ENCODE peak calls at places on chromosomes 6 and 20, in six cellular contexts. C is kidney epithelial cell, O is lung, W is epithelial cell of proximal tubule, G is spleen, E is PC-9. F is an unnamed sample.

GRCh38 chr20:46204594-46205205 is 86.6 kb downstream of the CD40 start:
- DNase-seq in C (no peak), O (no peak), W (no peak), G (no peak), E (no peak), F (no peak)

GRCh38 chr20:39309458-39309857 is 347.3 kb downstream of the DHX35 start:
- DNase-seq in C (no peak), O (no peak), W (no peak), G (no peak), E (no peak), F (no peak)

GRCh38 chr6:34462561-34462971 is 3.3 kb upstream of the PACSIN1 start:
- DNase-seq in C (no peak), O (no peak), W (no peak), G (peak; percentile 48), E (peak; percentile 73), F (peak; percentile 34)

GRCh38 chr6:158041370-158041769 is 59.7 kb downstream of the SYNJ2 start:
- DNase-seq in C (no peak), O (no peak), W (no peak), G (no peak), E (no peak), F (no peak)

GRCh38 chr6:49423817-49424216 is 39.2 kb downstream of the MMUT start:
- DNase-seq in C (no peak), O (no peak), W (no peak), G (no peak), E (no peak), F (peak; percentile 7)

GRCh38 chr6:111890981-111891380 is 17.7 kb upstream of the FYN start:
- DNase-seq in C (no peak), O (no peak), W (no peak), G (no peak), E (no peak), F (peak; percentile 39)

GRCh38 chr6:100633096-100633766 is 168.5 kb upstream of the SIM1 start:
- DNase-seq in C (peak; percentile 85), O (no peak), W (peak; percentile 85), G (no peak), E (peak; percentile 29), F (peak; percentile 71)

GRCh38 chr20:8389381-8390368 is 257.6 kb downstream of the PLCB1 start:
- DNase-seq in C (no peak), O (no peak), W (no peak), G (no peak), E (no peak), F (peak; percentile 69)

GRCh38 chr6:116239256-116239655 is 14.6 kb downstream of the TSPYL4 start:
- DNase-seq in C (no peak), O (no peak), W (no peak), G (no peak), E (no peak), F (no peak)

GRCh38 chr6:10347561-10348327 is 67.1 kb downstream of the TFAP2A start:
- DNase-seq in C (peak; percentile 53), O (no peak), W (no peak), G (no peak), E (peak; percentile 66), F (peak; percentile 70)

GRCh38 chr6:162942860-162943259 is 215.1 kb downstream of the PACRG start:
- DNase-seq in C (no peak), O (no peak), W (no peak), G (no peak), E (no peak), F (peak; percentile 90)

GRCh38 chr6:67759001-67759400 is 876.1 kb upstream of the ADGRB3 start:
- DNase-seq in C (no peak), O (no peak), W (no peak), G (no peak), E (no peak), F (peak; percentile 47)
- TF ChIP-seq CTCF in C (no peak), O (no peak), W (no peak), G (no peak), E (no peak), F (no peak)

DNA sequence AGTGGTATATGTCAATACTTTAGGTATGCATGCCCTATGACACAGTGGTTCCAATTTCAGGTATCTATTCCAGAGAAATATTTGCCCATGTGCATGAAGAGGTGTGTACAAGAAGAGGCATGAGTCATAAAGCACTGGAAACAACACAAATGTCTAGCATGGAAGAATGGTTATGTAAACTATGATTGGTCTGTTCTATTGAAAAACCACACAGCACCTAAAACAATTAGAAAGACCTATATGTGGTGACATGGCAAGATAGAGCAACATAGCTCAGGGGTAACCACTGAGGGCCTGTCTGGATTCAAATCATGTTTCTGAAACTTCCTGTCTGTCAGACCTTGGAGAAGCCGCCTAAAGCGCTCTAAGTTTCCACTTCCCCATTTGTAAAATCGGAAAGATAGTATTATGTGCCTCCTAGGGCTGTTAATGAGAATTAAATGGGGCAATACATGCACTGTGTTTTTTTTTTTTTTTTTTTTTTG is 76.0 kb upstream of the SHLD1 start:
- DNase-seq in C (peak; percentile 38), O (no peak), W (no peak), G (no peak), E (peak; percentile 10), F (no peak)
- H3K4me3 ChIP-seq in C (no peak overlapping the region), O (no peak overlapping the region), W (no peak overlapping the region), G (no peak overlapping the region), E (no peak overlapping the region), F (no peak overlapping the region)

GRCh38 chr20:57047281-57048026 is 219.0 kb downstream of the BMP7 start:
- DNase-seq in C (no peak), O (no peak), W (no peak), G (no peak), E (peak; percentile 40), F (no peak)
- TF ChIP-seq CTCF in C (peak; percentile 24), O (no peak), W (peak; percentile 12), G (no peak), E (peak; percentile 67), F (peak; percentile 30)

GRCh38 chr6:99111590-99111989 is 163.8 kb upstream of the FBXL4 start:
- DNase-seq in C (no peak), O (no peak), W (no peak), G (no peak), E (no peak), F (no peak)
- H3K4me3 ChIP-seq in C (no peak overlapping the region), O (no peak overlapping the region), W (no peak overlapping the region), G (no peak overlapping the region), E (no peak overlapping the region), F (no peak overlapping the region)

DNA sequence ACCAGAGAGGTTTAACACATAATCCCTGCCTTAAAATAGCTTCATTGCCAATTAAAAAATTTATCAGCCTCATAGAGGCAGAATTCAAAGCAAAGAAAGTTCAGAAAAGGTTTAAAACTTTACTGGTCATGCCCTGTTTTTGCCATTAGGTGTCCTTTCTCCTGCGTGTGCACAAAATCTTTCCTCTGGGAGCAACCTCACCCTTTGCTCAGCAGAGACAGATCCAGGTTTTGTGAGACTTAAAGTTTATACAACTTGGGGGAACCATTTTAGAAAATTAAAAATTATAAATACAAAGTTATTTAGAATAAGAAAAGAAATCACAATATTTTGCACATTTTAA is 41.8 kb upstream of the SLC22A16 start:
- DNase-seq in C (no peak), O (no peak), W (no peak), G (no peak), E (no peak), F (no peak)
- TF ChIP-seq CTCF in C (peak; percentile 59), O (no peak), W (peak; percentile 64), G (no peak), E (peak; percentile 66), F (peak; percentile 56)

GRCh38 chr6:127457444-127458064 is 1.6 kb downstream of the KIAA0408 start:
- DNase-seq in C (no peak), O (peak; percentile 52), W (peak; percentile 23), G (no peak), E (no peak), F (peak; percentile 63)
- H3K4me3 ChIP-seq in C (no peak overlapping the region), O (no peak overlapping the region), W (no peak overlapping the region), G (no peak overlapping the region), E (no peak overlapping the region), F (no peak overlapping the region)

GRCh38 chr20:16902657-16903056 is 154.5 kb downstream of the OTOR start:
- DNase-seq in C (no peak), O (peak; percentile 74), W (no peak), G (no peak), E (no peak), F (no peak)

GRCh38 chr20:16904751-16905150 is 156.6 kb downstream of the OTOR start:
- DNase-seq in C (no peak), O (no peak), W (no peak), G (no peak), E (no peak), F (peak; percentile 11)
- TF ChIP-seq CTCF in C (no peak), O (no peak), W (peak; percentile 29), G (no peak), E (no peak), F (no peak)

F was measured in foreskin fibroblast.